ENCODE peak calls at places on chromosomes 12 and 14, in ten cellular contexts. K is H9; F is body of pancreas; Z is AG09309; Y is NCI-H1105; L is CD4-positive, alpha-beta memory T cell; Q is naive thymus-derived CD4-positive, alpha-beta T cell; T is HS-5; G is HFFc6; H is posterior cingulate gyrus. N is an unnamed sample.

GRCh38 chr12:107779077-107779840 is 4.8 kb downstream of the ASCL4 start:
- DNase-seq in K (no peak), F (no peak), Z (no peak), Y (no peak), L (no peak), Q (no peak), T (no peak), G (no peak), H (no peak), N (no peak)

GRCh38 chr12:91182664-91183455 is at the start of gene DCN:
- DNase-seq in K (no peak), F (no peak), Z (no peak), Y (no peak), L (no peak), Q (no peak), T (no peak), G (peak), H (no peak), N (no peak)

GRCh38 chr14:53532871-53533270 is 379.7 kb upstream of the DDHD1 start:
- DNase-seq in K (no peak), F (no peak), Z (no peak), Y (no peak), L (no peak), Q (no peak), T (no peak), G (no peak), H (no peak), N (no peak)

GRCh38 chr12:52573306-52573705 is 337 bp downstream of the KRT74 start:
- DNase-seq in K (no peak), F (no peak), Z (no peak), Y (no peak), L (no peak), Q (no peak), T (no peak), G (no peak), H (peak), N (no peak)

GRCh38 chr14:91968280-91968679 is 20.8 kb upstream of the FBLN5 start:
- DNase-seq in K (no peak), F (no peak), Z (no peak), Y (no peak), L (peak), Q (no peak), T (no peak), G (no peak), H (no peak), N (no peak)

GRCh38 chr12:1216560-1216959 is 225.5 kb downstream of the ERC1 start:
- DNase-seq in K (no peak), F (no peak), Z (no peak), Y (no peak), L (no peak), Q (no peak), T (no peak), G (no peak), H (no peak), N (no peak)

GRCh38 chr12:47590771-47591368 is 115.0 kb downstream of the RPAP3 start:
- DNase-seq in K (no peak), F (no peak), Z (no peak), Y (no peak), L (no peak), Q (no peak), T (no peak), G (no peak), H (no peak), N (no peak)

GRCh38 chr12:19482036-19482435 is 42.7 kb downstream of the AEBP2 start:
- DNase-seq in K (no peak), F (no peak), Z (no peak), Y (no peak), L (no peak), Q (no peak), T (no peak), G (no peak), H (peak), N (peak)

GRCh38 chr12:43238281-43238680 is 313.7 kb downstream of the ADAMTS20 start:
- DNase-seq in K (no peak), F (no peak), Z (no peak), Y (no peak), L (no peak), Q (no peak), T (no peak), G (no peak), H (no peak), N (no peak)

GRCh38 chr14:88421286-88421685 is 35.8 kb downstream of the SPATA7 start:
- DNase-seq in K (no peak), F (no peak), Z (peak), Y (no peak), L (no peak), Q (no peak), T (no peak), G (peak), H (no peak), N (no peak)

GRCh38 chr12:81450920-81451739 is 308.0 kb downstream of the PPFIA2 start:
- DNase-seq in K (peak), F (peak), Z (peak), Y (peak), L (no peak), Q (no peak), T (peak), G (peak), H (peak), N (peak)

GRCh38 chr12:68001486-68002466 is 12.5 kb downstream of the IFNG-AS1 start:
- DNase-seq in K (no peak), F (no peak), Z (peak), Y (no peak), L (no peak), Q (no peak), T (no peak), G (no peak), H (no peak), N (peak)

GRCh38 chr12:19236656-19237055 is 107.1 kb downstream of the PLEKHA5 start:
- DNase-seq in K (no peak), F (no peak), Z (no peak), Y (no peak), L (no peak), Q (no peak), T (no peak), G (no peak), H (peak), N (no peak)

GRCh38 chr14:90518941-90519256 is 122.1 kb downstream of the CALM1 start:
- DNase-seq in K (peak), F (no peak), Z (no peak), Y (no peak), L (no peak), Q (peak), T (no peak), G (no peak), H (peak), N (no peak)

GRCh38 chr14:104087505-104087904 is 2.0 kb downstream of the ASPG start:
- DNase-seq in K (no peak), F (peak), Z (no peak), Y (no peak), L (no peak), Q (no peak), T (no peak), G (no peak), H (peak), N (no peak)

GRCh38 chr12:61018571-61018970 is 1241.6 kb upstream of the USP15 start:
- DNase-seq in K (no peak), F (no peak), Z (no peak), Y (no peak), L (no peak), Q (no peak), T (no peak), G (no peak), H (no peak), N (no peak)

GRCh38 chr12:93803408-93803807 is 126.2 kb downstream of the CRADD start:
- DNase-seq in K (no peak), F (no peak), Z (no peak), Y (no peak), L (no peak), Q (no peak), T (no peak), G (peak), H (no peak), N (peak)

GRCh38 chr12:57210926-57211700 is 5.5 kb upstream of the NXPH4 start:
- DNase-seq in K (no peak), F (no peak), Z (no peak), Y (no peak), L (no peak), Q (no peak), T (no peak), G (no peak), H (no peak), N (no peak)

GRCh38 chr12:117718141-117718540 is 250.6 kb downstream of the KSR2 start:
- DNase-seq in K (no peak), F (no peak), Z (peak), Y (no peak), L (no peak), Q (no peak), T (no peak), G (peak), H (no peak), N (no peak)

GRCh38 chr12:46895726-46896125 is 69.9 kb upstream of the SLC38A4 start:
- DNase-seq in K (no peak), F (no peak), Z (no peak), Y (no peak), L (no peak), Q (no peak), T (no peak), G (no peak), H (no peak), N (no peak)

GRCh38 chr14:28577187-28577586 is 189.4 kb upstream of the FOXG1 start:
- DNase-seq in K (no peak), F (no peak), Z (no peak), Y (no peak), L (no peak), Q (no peak), T (no peak), G (no peak), H (no peak), N (no peak)

GRCh38 chr14:79294506-79294905 is 916.8 kb downstream of the DIO2 start:
- DNase-seq in K (no peak), F (no peak), Z (no peak), Y (no peak), L (no peak), Q (no peak), T (no peak), G (no peak), H (no peak), N (peak)

GRCh38 chr14:93369393-93370266 is 22.6 kb downstream of the COX8C start:
- DNase-seq in K (no peak), F (no peak), Z (no peak), Y (no peak), L (no peak), Q (no peak), T (no peak), G (no peak), H (no peak), N (no peak)

N was measured in kidney glomerular epithelial cell.